ENCODE peak calls at places on chromosomes 13 and 19, in five cellular contexts. T, W, K, R and G are unnamed samples.

GRCh38 chr19:3760871-3761361 is 576 bp downstream of the APBA3 start:
- DNase-seq in T (peak; percentile 10), W (peak; percentile 8), R (no peak), K (no peak), G (no peak)

GRCh38 chr13:112890316-112891131 is 78.5 kb upstream of the MCF2L start:
- DNase-seq in W (no peak), R (no peak), K (no peak), T (no peak), G (no peak)

GRCh38 chr13:99722931-99723330 is 221.7 kb downstream of the TM9SF2 start:
- DNase-seq in W (no peak), K (no peak), T (no peak), R (no peak), G (no peak)

GRCh38 chr13:107900775-107901174 is 314.6 kb downstream of the LIG4 start:
- DNase-seq in T (peak; percentile 50), R (no peak), K (no peak), W (peak; percentile 87), G (peak; percentile 62)

GRCh38 chr13:104737713-104738112 is 1671.5 kb upstream of the SLC10A2 start:
- DNase-seq in K (no peak), W (no peak), R (no peak), T (peak; percentile 45), G (no peak)

GRCh38 chr19:17441241-17442135 is 7.0 kb downstream of the TMEM221 start:
- DNase-seq in R (no peak), K (no peak), T (peak; percentile 68), W (no peak), G (peak; percentile 57)

GRCh38 chr13:114140131-114140908 is 7.9 kb upstream of the RASA3 start:
- DNase-seq in W (no peak), R (no peak), T (no peak), K (no peak), G (no peak)

GRCh38 chr19:50252111-50252886 is 48.9 kb downstream of the MYH14 start:
- DNase-seq in R (no peak), K (no peak), W (no peak), T (peak; percentile 32), G (no peak)

GRCh38 chr13:47553329-47553977 is 447.6 kb downstream of the SUCLA2 start:
- DNase-seq in R (no peak), K (no peak), T (no peak), W (no peak), G (no peak)

GRCh38 chr13:98879965-98880364 is 97.9 kb downstream of the DOCK9 start:
- DNase-seq in R (no peak), K (no peak), T (no peak), W (no peak), G (no peak)

GRCh38 chr13:24032252-24032651 is 128.3 kb upstream of the SPATA13 start:
- DNase-seq in R (no peak), T (peak; percentile 97), K (no peak), W (peak; percentile 84), G (peak; percentile 45)

GRCh38 chr13:44734204-44734707 is 158.1 kb upstream of the TSC22D1 start:
- DNase-seq in T (peak; percentile 38), R (no peak), K (no peak), W (peak; percentile 34), G (peak; percentile 63)

GRCh38 chr13:44739539-44739938 is 163.4 kb upstream of the TSC22D1 start:
- DNase-seq in K (no peak), R (no peak), T (no peak), W (peak; percentile 15), G (no peak)

GRCh38 chr13:44738463-44738862 is 162.3 kb upstream of the TSC22D1 start:
- DNase-seq in W (no peak), T (no peak), R (no peak), K (no peak), G (no peak)

GRCh38 chr13:44735806-44736205 is 159.7 kb upstream of the TSC22D1 start:
- DNase-seq in K (no peak), T (no peak), R (no peak), W (no peak), G (no peak)

GRCh38 chr13:44739120-44739519 is 163.0 kb upstream of the TSC22D1 start:
- DNase-seq in K (no peak), T (no peak), R (no peak), W (no peak), G (no peak)
- TF ChIP-seq CTCF in K (no peak), T (peak; percentile 10), R (no peak), W (no peak), G (no peak)

GRCh38 chr13:44908712-44909111 is 80.6 kb downstream of the NUFIP1 start:
- DNase-seq in W (no peak), K (no peak), R (no peak), T (no peak), G (no peak)
- H3K4me3 ChIP-seq in W (no peak overlapping the region), K (no peak overlapping the region), R (no peak overlapping the region), T (no peak overlapping the region), G (no peak overlapping the region)

GRCh38 chr19:7831452-7831851 is 1.4 kb downstream of the EVI5L start:
- DNase-seq in W (peak; percentile 34), K (no peak), T (peak; percentile 44), R (no peak), G (no peak)
- TF ChIP-seq CTCF in W (peak; percentile 47), K (no peak), T (peak; percentile 40), R (no peak), G (peak; percentile 46)

GRCh38 chr19:1776606-1777147 is 23.4 kb downstream of the ONECUT3 start:
- DNase-seq in K (no peak), R (no peak), T (no peak), W (no peak), G (no peak)
- H3K4me3 ChIP-seq in K (no peak overlapping the region), R (no peak overlapping the region), T (no peak overlapping the region), W (no peak overlapping the region), G (no peak overlapping the region)

GRCh38 chr19:1383311-1384084 is at the start of gene NDUFS7:
- DNase-seq in T (peak; percentile 95), W (peak; percentile 92), R (peak; percentile 87), K (peak; percentile 93), G (peak; percentile 93)
- TF ChIP-seq CTCF in T (peak; percentile 7), W (peak; percentile 18), R (peak; percentile 7), K (no peak), G (no peak)